ENCODE peak calls at places on chromosome 22, in seven cellular contexts. W is H9, O is mesendoderm, E is H1, C is neuronal stem cell, Y is IMR-90, P is trophoblast cell. Z is an unnamed sample.
A peak's percentile ranks its signal among the peaks of the same experiment; 100 is the strongest.

GRCh38 chr22:28247667-28248363 is 328.8 kb upstream of the PITPNB start:
- DNase-seq in Y (no peak), C (no peak), E (no peak), O (peak; percentile 64), P (no peak), W (no peak), Z (no peak)

GRCh38 chr22:24421428-24421931 is 5.9 kb upstream of the ADORA2A start:
- DNase-seq in Y (no peak), O (peak; percentile 93), W (peak; percentile 91), P (no peak), E (peak; percentile 77), C (no peak), Z (no peak)

GRCh38 chr22:24028533-24028932 is 17.4 kb downstream of the CABIN1 start:
- DNase-seq in C (no peak), E (no peak), O (no peak), W (no peak), Y (no peak), P (no peak), Z (no peak)

GRCh38 chr22:37953062-37953436 is 352 bp downstream of the C22orf23 start:
- DNase-seq in O (no peak), W (no peak), C (no peak), P (no peak), Y (no peak), E (no peak), Z (no peak)

GRCh38 chr22:23557036-23557435 is 23.1 kb downstream of the IGLL1 start:
- DNase-seq in Y (no peak), W (peak; percentile 11), E (no peak), O (no peak), C (no peak), P (no peak), Z (no peak)

GRCh38 chr22:37486224-37486845 is at the start of gene MFNG:
- DNase-seq in O (peak; percentile 60), Y (peak; percentile 6), P (peak; percentile 19), W (peak; percentile 81), C (peak; percentile 62), E (no peak), Z (peak; percentile 58)

GRCh38 chr22:49328076-49328475 is 499.6 kb downstream of the BRD1 start:
- DNase-seq in P (no peak), Y (no peak), C (no peak), E (no peak), W (no peak), O (no peak), Z (no peak)

GRCh38 chr22:35882226-35883027 is 146.2 kb downstream of the RBFOX2 start:
- DNase-seq in E (no peak), W (no peak), Y (peak; percentile 41), P (no peak), O (no peak), C (no peak), Z (no peak)

GRCh38 chr22:36238348-36239149 is 778 bp downstream of the APOL2 start:
- DNase-seq in O (no peak), E (no peak), C (no peak), P (no peak), Y (no peak), W (peak; percentile 18), Z (no peak)

GRCh38 chr22:21078916-21079315 is 33.2 kb downstream of the LRRC74B start:
- DNase-seq in Y (no peak), E (no peak), P (no peak), C (no peak), W (no peak), O (no peak), Z (no peak)

GRCh38 chr22:39567135-39567946 is 3.2 kb upstream of the CACNA1I start:
- DNase-seq in E (no peak), W (no peak), C (no peak), Y (no peak), O (no peak), P (no peak), Z (no peak)

GRCh38 chr22:27399161-27399560 is 402.4 kb downstream of the MN1 start:
- DNase-seq in O (no peak), E (no peak), P (no peak), Y (no peak), W (no peak), C (no peak), Z (no peak)

DNA sequence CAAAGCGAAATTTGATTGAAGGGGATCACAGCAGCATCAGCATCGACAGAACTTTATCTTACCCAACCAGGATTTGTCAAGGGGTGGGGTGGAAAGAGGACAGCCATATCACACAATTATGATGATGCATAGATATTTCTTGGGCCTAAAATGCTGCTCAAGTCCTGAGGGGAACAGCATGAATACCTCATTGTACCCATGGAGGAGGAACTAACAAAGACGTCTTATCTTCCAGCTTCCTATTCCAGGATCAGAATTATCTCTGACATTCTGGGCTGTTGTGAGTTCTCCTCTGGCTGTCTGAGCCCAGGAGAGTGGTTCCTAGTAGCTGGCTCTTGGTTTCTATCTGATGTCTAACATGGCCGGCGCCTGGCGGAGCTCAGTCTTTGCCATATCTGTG is 68.3 kb upstream of the TIMP3 start:
- DNase-seq in E (no peak), C (no peak), P (no peak), Y (no peak), W (no peak), O (no peak), Z (no peak)
- H2BK5ac ChIP-seq in E (no peak overlapping the region), C (no peak overlapping the region), P (no peak overlapping the region), Y (no peak overlapping the region), W (no peak overlapping the region), O (no peak overlapping the region), Z (no peak overlapping the region)

DNA sequence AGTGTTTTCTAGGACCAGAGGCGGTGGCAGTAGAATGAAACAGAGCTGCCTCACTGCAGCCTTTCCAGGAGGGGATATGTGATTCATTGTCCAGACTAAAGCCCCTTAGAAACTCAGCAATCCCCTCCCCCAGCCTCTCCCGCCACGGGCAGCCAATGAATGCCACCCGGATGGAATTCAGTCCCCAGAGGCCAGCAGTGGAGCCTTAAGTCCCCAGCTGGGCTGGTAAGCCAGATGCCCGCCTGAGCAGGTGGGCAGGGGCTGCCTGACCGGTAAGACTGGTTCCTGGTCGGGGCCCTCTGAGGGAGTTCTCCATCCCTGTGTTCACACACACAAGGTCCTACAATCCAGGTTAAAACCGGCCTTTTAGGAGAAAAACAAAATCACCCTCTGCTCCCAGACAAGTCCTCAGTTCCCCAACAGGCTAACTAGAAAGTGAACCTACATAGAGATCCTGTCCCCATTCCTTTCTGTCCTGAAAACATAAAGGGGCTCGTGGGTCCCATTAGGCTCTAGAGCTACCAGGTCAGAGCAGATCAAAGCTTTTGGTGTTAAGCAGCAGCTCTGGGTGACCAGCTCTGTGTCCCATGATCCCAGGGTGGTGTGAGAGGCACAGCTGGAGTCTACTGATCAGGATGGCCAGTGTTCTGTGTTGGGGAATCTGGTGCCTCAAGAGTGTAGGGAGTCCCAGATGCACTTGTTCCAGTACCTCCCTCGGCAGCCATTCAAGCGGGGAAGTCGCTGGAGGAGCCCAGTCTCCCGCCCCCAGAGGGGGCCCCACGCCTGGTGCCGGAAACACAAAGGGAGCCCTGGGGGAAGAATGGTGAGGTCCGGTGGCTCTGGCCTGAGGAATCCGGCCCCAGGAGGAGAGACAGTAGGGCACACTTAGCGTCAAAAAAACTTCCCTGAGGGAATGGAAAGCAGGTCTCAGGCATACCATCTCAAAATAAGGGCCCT is 2.6 kb downstream of the PATZ1 start:
- DNase-seq in E (peak; percentile 68), O (peak; percentile 83), Y (peak; percentile 26), P (peak; percentile 75), C (peak; percentile 74), W (peak; percentile 92), Z (peak; percentile 43)
- H2BK5ac ChIP-seq in E (peak overlapping the region; percentile 96), O (peak overlapping the region; percentile 4), Y (no peak overlapping the region), P (peak overlapping the region; percentile 71), C (peak overlapping the region; percentile 96), W (peak overlapping the region; percentile 61), Z (no peak overlapping the region)

DNA sequence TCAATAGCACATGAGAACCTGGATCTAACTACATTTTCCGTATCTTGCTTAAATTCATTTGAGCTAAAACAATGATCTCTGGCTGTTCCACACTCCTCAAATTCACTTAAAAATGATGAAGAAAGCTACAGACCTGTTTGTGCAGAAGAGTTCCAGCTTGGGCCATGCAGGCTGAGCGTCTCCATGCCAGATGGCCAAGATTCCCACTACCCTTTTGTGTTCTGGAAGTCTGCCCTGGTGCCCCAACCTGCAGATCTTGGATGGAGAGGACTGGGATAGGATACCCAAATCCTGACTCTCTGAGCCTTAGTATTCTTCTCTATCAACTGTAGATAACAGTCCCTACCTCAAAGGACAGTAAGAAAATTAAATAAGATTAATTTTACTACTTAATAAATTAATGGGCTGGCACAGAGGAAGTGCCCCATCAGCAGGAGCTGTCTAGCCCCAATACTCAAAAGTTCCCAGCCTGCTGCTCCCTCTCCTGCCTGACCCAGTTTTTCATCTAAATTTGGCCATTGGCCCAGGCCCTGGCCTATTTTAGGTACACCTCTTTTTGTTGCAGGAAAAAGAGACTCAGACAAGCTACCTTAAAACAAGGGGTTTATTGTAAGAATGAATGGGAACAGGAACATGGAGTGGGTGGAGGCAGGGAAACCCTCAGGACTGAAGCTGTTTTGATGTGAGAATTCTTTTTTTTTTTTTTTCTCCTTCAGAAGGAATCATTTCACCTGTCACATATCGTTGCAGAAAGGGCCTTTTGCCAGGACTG is 81.4 kb upstream of the GRK3 start:
- DNase-seq in W (no peak), P (no peak), C (no peak), Y (no peak), E (no peak), O (no peak), Z (no peak)
- H2BK5ac ChIP-seq in W (no peak overlapping the region), P (no peak overlapping the region), C (no peak overlapping the region), Y (no peak overlapping the region), E (no peak overlapping the region), O (no peak overlapping the region), Z (no peak overlapping the region)

GRCh38 chr22:46065733-46066454 is 84.4 kb upstream of the PPARA start:
- DNase-seq in Y (no peak), O (no peak), C (no peak), E (no peak), P (no peak), W (no peak), Z (no peak)

GRCh38 chr22:46068176-46068907 is 82.0 kb upstream of the PPARA start:
- DNase-seq in P (no peak), O (no peak), E (no peak), Y (no peak), W (no peak), C (no peak), Z (no peak)

GRCh38 chr22:46066691-46067090 is 83.6 kb upstream of the PPARA start:
- DNase-seq in P (no peak), Y (no peak), W (no peak), O (no peak), E (no peak), C (no peak), Z (no peak)

GRCh38 chr22:46068908-46069481 is 81.3 kb upstream of the PPARA start:
- DNase-seq in O (no peak), P (no peak), W (no peak), E (no peak), Y (peak; percentile 49), C (no peak), Z (peak; percentile 14)

DNA sequence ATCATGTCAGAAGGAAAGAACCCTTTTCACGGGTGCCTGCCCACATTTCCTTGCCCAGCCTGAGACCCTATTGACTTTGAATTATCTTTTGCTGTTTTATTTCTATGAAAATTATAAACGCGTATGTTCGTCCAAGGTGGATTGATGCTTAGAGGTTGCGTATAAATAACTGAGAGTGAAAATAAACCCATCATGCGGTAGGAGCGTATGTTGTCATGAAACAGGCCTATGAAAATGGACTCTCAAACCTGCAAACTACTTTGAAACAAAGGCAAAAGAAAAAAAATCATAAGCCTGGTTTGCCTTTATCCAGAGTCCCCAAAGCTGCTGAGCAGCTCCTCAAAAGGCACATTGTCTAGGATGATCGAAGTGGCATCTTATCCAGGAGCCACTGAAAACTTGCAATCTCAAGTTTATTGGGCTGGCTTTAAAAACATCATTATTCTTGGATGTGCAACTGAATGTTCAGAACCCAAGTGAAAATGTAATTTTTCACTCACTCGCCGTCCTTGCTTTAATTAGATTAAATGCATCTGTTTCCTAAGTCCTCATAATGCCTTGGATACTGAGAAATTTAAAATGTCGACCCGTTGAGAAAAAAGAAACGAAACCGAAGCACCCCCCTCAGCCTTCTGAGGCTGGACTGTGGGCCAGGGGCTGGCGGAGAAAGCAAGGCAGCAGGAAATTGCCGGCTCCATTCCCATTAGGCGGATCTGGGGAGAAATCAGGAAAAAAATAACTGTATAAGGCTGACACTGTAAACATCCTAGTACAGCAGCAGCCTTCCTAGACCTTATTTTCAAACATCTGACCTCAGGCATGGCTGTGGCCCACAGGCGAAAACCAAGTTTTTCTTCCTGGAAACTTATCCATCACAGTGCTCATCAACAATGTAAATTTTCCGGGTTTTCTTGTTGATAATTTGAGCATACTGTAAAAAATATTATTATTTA is 82.9 kb upstream of the PPARA start:
- DNase-seq in W (no peak), Y (no peak), O (no peak), E (no peak), P (no peak), C (no peak), Z (no peak)
- H2BK5ac ChIP-seq in W (no peak overlapping the region), Y (peak overlapping the region; percentile 92), O (no peak overlapping the region), E (no peak overlapping the region), P (no peak overlapping the region), C (no peak overlapping the region), Z (no peak overlapping the region)